ENCODE peak calls at places on chromosomes 16 and 17, in five cellular contexts. B, I, E, N and P are unnamed samples.

GRCh38 chr16:27972500-27972899 is 91.0 kb downstream of the GSG1L start:
- DNase-seq in B (peak), I (no peak), E (peak), N (peak), P (peak)

GRCh38 chr17:67492824-67493490 is 115.9 kb downstream of the PITPNC1 start:
- DNase-seq in B (peak), I (no peak), E (no peak), N (no peak), P (no peak)

GRCh38 chr16:24858219-24859041 is 12.7 kb downstream of the SLC5A11 start:
- DNase-seq in B (peak), I (peak), E (peak), N (peak), P (peak)

GRCh38 chr16:49116873-49117272 is 164.8 kb downstream of the CBLN1 start:
- DNase-seq in B (no peak), I (no peak), E (no peak), N (no peak), P (no peak)

GRCh38 chr16:85428899-85429775 is 184.0 kb upstream of the GSE1 start:
- DNase-seq in B (no peak), I (peak), E (no peak), N (peak), P (no peak)

GRCh38 chr17:58402047-58402446 is 15.3 kb downstream of the RNF43 start:
- DNase-seq in B (no peak), I (no peak), E (no peak), N (no peak), P (no peak)

GRCh38 chr16:57409870-57410585 is 5.5 kb downstream of the CCL17 start:
- DNase-seq in B (no peak), I (no peak), E (no peak), N (no peak), P (no peak)

GRCh38 chr16:10368984-10369551 is 16.8 kb upstream of the ATF7IP2 start:
- DNase-seq in B (no peak), I (no peak), E (no peak), N (no peak), P (no peak)

GRCh38 chr16:71807905-71808592 is 585 bp downstream of the AP1G1 start:
- DNase-seq in B (peak), I (no peak), E (peak), N (peak), P (peak)

GRCh38 chr16:57775661-57776469 is 26.4 kb downstream of the KIFC3 start:
- DNase-seq in B (no peak), I (no peak), E (no peak), N (no peak), P (no peak)

GRCh38 chr16:11722468-11722808 is 20.2 kb downstream of the TXNDC11 start:
- DNase-seq in B (no peak), I (no peak), E (no peak), N (no peak), P (no peak)

GRCh38 chr17:81039854-81040758 is 5.2 kb downstream of the BAIAP2 start:
- DNase-seq in B (peak), I (no peak), E (no peak), N (no peak), P (no peak)

GRCh38 chr17:81428121-81428515 is 32.9 kb downstream of the BAHCC1 start:
- DNase-seq in B (no peak), I (no peak), E (no peak), N (no peak), P (no peak)

GRCh38 chr17:2395258-2396170 is 5.3 kb downstream of the MNT start:
- DNase-seq in B (peak), I (no peak), E (peak), N (peak), P (no peak)

GRCh38 chr17:2396192-2396567 is 4.7 kb downstream of the MNT start:
- DNase-seq in B (no peak), I (no peak), E (no peak), N (peak), P (no peak)

GRCh38 chr17:2397247-2398171 is 3.4 kb downstream of the MNT start:
- DNase-seq in B (no peak), I (no peak), E (no peak), N (peak), P (no peak)

GRCh38 chr17:2398188-2398587 is 2.7 kb downstream of the MNT start:
- DNase-seq in B (no peak), I (no peak), E (no peak), N (peak), P (no peak)

GRCh38 chr17:2396568-2397246 is 4.2 kb downstream of the MNT start:
- DNase-seq in B (peak), I (peak), E (peak), N (peak), P (peak)
- TF ChIP-seq POLR2A in B (peak), I (no peak), E (peak), N (peak), P (no peak)

GRCh38 chr16:79601092-79601977 is 798 bp upstream of the MAF start:
- DNase-seq in B (no peak), I (peak), E (peak), N (peak), P (peak)
- H3K4me3 ChIP-seq in B (peak), I (peak), E (peak), N (peak), P (peak)

GRCh38 chr17:45317113-45317820 is 447 bp upstream of the MAP3K14 start:
- DNase-seq in B (peak), I (peak), E (peak), N (peak), P (peak)
- TF ChIP-seq CTCF in B (no peak), I (no peak), E (no peak), N (no peak), P (no peak)

GRCh38 chr16:89217388-89218191 is at the start of gene ZNF778:
- DNase-seq in B (peak), I (peak), E (peak), N (peak), P (peak)
- TF ChIP-seq POLR2A in B (peak), I (peak), E (peak), N (peak), P (no peak)

GRCh38 chr17:29931253-29931932 is 1.4 kb upstream of the SSH2 start:
- DNase-seq in B (peak), I (peak), E (peak), N (peak), P (peak)
- H3K4me3 ChIP-seq in B (no peak), I (peak), E (peak), N (no peak), P (no peak)

GRCh38 chr16:68087688-68088087 is 2.5 kb downstream of the NFATC3 start:
- DNase-seq in B (no peak), I (no peak), E (no peak), N (no peak), P (no peak)

GRCh38 chr16:68085259-68086071 is at the start of gene NFATC3:
- DNase-seq in B (peak), I (peak), E (peak), N (peak), P (peak)

GRCh38 chr16:68088130-68088972 is 3.2 kb downstream of the NFATC3 start:
- DNase-seq in B (no peak), I (no peak), E (no peak), N (no peak), P (no peak)

GRCh38 chr16:68086336-68086821 is 1.2 kb downstream of the NFATC3 start:
- DNase-seq in B (peak), I (no peak), E (peak), N (no peak), P (no peak)

DNA sequence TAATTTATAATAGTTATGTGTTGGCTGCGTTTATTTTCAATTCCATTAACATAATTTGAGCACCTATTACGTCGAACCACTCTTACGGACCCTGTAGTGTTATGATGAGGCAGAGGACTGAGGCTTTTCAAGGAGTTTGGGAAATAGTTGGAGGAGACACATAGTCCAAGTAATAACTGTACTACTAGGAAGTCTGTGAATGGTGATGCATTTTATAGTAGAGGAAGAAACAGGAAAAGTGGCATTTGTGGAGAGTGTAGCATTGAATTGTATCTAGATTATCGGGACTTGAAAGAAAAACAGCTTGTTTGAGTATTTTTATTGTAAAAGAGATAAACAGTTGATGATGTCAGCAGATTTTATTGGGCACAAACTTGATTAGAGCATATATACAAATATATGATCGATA is 1.7 kb downstream of the NFATC3 start:
- DNase-seq in B (no peak), I (no peak), E (no peak), N (no peak), P (no peak)
- TF ChIP-seq CTCF in B (no peak), I (no peak), E (no peak), N (no peak), P (no peak)

GRCh38 chr16:72561-73537 is at the start of gene RHBDF1:
- DNase-seq in B (peak), I (peak), E (peak), N (peak), P (no peak)
- TF ChIP-seq POLR2A in B (no peak), I (no peak), E (peak), N (no peak), P (no peak)

GRCh38 chr16:53041196-53041977 is 11.3 kb downstream of the CHD9NB start:
- DNase-seq in B (peak), I (peak), E (no peak), N (peak), P (peak)

GRCh38 chr16:53043462-53043861 is 9.2 kb downstream of the CHD9NB start:
- DNase-seq in B (no peak), I (no peak), E (no peak), N (no peak), P (no peak)

GRCh38 chr16:53045554-53046250 is 7.0 kb downstream of the CHD9NB start:
- DNase-seq in B (no peak), I (no peak), E (no peak), N (peak), P (no peak)

GRCh38 chr16:53042235-53042645 is 10.5 kb downstream of the CHD9NB start:
- DNase-seq in B (no peak), I (no peak), E (no peak), N (no peak), P (no peak)

GRCh38 chr16:53043986-53044571 is 8.6 kb downstream of the CHD9NB start:
- DNase-seq in B (no peak), I (no peak), E (no peak), N (no peak), P (no peak)
- H3K4me3 ChIP-seq in B (no peak), I (peak), E (no peak), N (no peak), P (no peak)